ENCODE peak calls at places on chromosomes 11 and 22, in six cellular contexts. X, N, U, R, Z and O are unnamed samples.

GRCh38 chr22:46491936-46492335 is 45.5 kb downstream of the CELSR1 start:
- DNase-seq in X (no peak), N (no peak), U (no peak), R (no peak), Z (no peak), O (no peak)

GRCh38 chr22:45925811-45926351 is 51.1 kb downstream of the WNT7B start:
- DNase-seq in X (no peak), N (peak), U (no peak), R (no peak), Z (no peak), O (no peak)

GRCh38 chr11:102757823-102758549 is 22.4 kb downstream of the MMP10 start:
- DNase-seq in X (no peak), N (no peak), U (no peak), R (no peak), Z (no peak), O (no peak)

GRCh38 chr11:61067782-61068181 is 34.5 kb upstream of the CD5 start:
- DNase-seq in X (no peak), N (no peak), U (no peak), R (no peak), Z (no peak), O (no peak)

GRCh38 chr11:3109434-3109833 is 52.2 kb upstream of the CARS1 start:
- DNase-seq in X (no peak), N (no peak), U (no peak), R (no peak), Z (no peak), O (no peak)

GRCh38 chr11:47161134-47161854 is 15.4 kb downstream of the ARFGAP2 start:
- DNase-seq in X (peak), N (peak), U (peak), R (peak), Z (peak), O (peak)

GRCh38 chr22:23144432-23144831 is 845 bp upstream of the RAB36 start:
- DNase-seq in X (no peak), N (no peak), U (no peak), R (no peak), Z (no peak), O (no peak)

GRCh38 chr22:20423636-20424511 is 13.8 kb downstream of the SCARF2 start:
- DNase-seq in X (no peak), N (no peak), U (no peak), R (no peak), Z (no peak), O (peak)

GRCh38 chr11:20470348-20470747 is 82.8 kb downstream of the PRMT3 start:
- DNase-seq in X (no peak), N (no peak), U (no peak), R (no peak), Z (no peak), O (no peak)